ENCODE peak calls at places on chromosome 9, in ten cellular contexts. L, B, A, H, G, C, N, J, U and V are unnamed samples.

GRCh38 chr9:7592321-7593319 is 207.0 kb downstream of the DMAC1 start:
- DNase-seq in C (no peak), U (no peak), A (no peak), H (no peak), G (no peak), L (no peak), N (no peak), B (no peak), J (no peak), V (no peak)

GRCh38 chr9:137313956-137314560 is 12.0 kb upstream of the NRARP start:
- DNase-seq in C (no peak), J (peak), G (no peak), A (no peak), H (no peak), B (no peak), U (no peak), N (peak), L (peak), V (no peak)

GRCh38 chr9:116163293-116164055 is 9.9 kb downstream of the PAPPA start:
- DNase-seq in N (no peak), B (no peak), G (no peak), H (no peak), U (no peak), C (no peak), J (no peak), L (no peak), A (no peak), V (no peak)

GRCh38 chr9:97602430-97602829 is 30.7 kb downstream of the TSTD2 start:
- DNase-seq in A (no peak), C (no peak), B (no peak), H (no peak), G (no peak), J (no peak), L (no peak), U (no peak), N (no peak), V (no peak)

GRCh38 chr9:129667378-129667777 is 1.9 kb downstream of the PRRX2 start:
- DNase-seq in N (no peak), B (no peak), C (no peak), H (no peak), U (no peak), A (no peak), G (no peak), L (no peak), J (no peak), V (no peak)

GRCh38 chr9:100602302-100602930 is 24.5 kb downstream of the CAVIN4 start:
- DNase-seq in N (no peak), J (no peak), B (no peak), U (no peak), L (no peak), G (no peak), A (peak), C (peak), H (peak), V (no peak)

GRCh38 chr9:4937436-4937835 is 47.6 kb upstream of the JAK2 start:
- DNase-seq in L (no peak), U (no peak), H (no peak), A (no peak), J (no peak), N (no peak), G (no peak), C (no peak), B (no peak), V (no peak)

GRCh38 chr9:136122425-136123383 is 4.0 kb upstream of the TMEM250 start:
- DNase-seq in L (peak), A (peak), B (peak), U (peak), G (peak), N (peak), C (peak), H (peak), J (peak), V (peak)

GRCh38 chr9:15834541-15834940 is 281.7 kb downstream of the CCDC171 start:
- DNase-seq in B (no peak), N (no peak), G (no peak), L (no peak), J (peak), C (no peak), A (no peak), H (peak), U (no peak), V (no peak)

GRCh38 chr9:95556521-95556920 is 39.8 kb upstream of the PTCH1 start:
- DNase-seq in U (no peak), N (no peak), H (no peak), A (no peak), G (no peak), J (no peak), C (no peak), B (no peak), L (no peak), V (no peak)

GRCh38 chr9:78130004-78130403 is 98.4 kb upstream of the GNAQ start:
- DNase-seq in U (no peak), C (peak), N (no peak), J (no peak), H (no peak), B (no peak), A (no peak), G (peak), L (no peak), V (no peak)

GRCh38 chr9:124343533-124344290 is 71.5 kb downstream of the PSMB7 start:
- DNase-seq in C (no peak), L (no peak), A (no peak), B (no peak), U (no peak), H (no peak), G (no peak), N (no peak), J (no peak), V (no peak)

GRCh38 chr9:92897323-92897722 is 19.5 kb upstream of the ZNF484 start:
- DNase-seq in B (no peak), G (no peak), U (no peak), L (no peak), J (no peak), A (no peak), N (no peak), C (no peak), H (no peak), V (no peak)

GRCh38 chr9:114069476-114070187 is 8.5 kb downstream of the AMBP start:
- DNase-seq in A (no peak), J (no peak), N (peak), G (no peak), H (no peak), B (no peak), C (no peak), L (no peak), U (peak), V (peak)

GRCh38 chr9:122332083-122332482 is 38.7 kb upstream of the PTGS1 start:
- DNase-seq in B (no peak), C (no peak), J (no peak), A (no peak), U (no peak), N (no peak), H (no peak), L (no peak), G (no peak), V (no peak)

GRCh38 chr9:21160178-21160577 is 6.3 kb downstream of the IFNA21 start:
- DNase-seq in A (no peak), J (no peak), H (no peak), C (no peak), L (no peak), N (no peak), B (no peak), G (no peak), U (no peak), V (no peak)

GRCh38 chr9:1877951-1878350 is 137.2 kb upstream of the SMARCA2 start:
- DNase-seq in B (no peak), G (no peak), L (no peak), H (no peak), N (no peak), U (no peak), C (no peak), A (no peak), J (no peak), V (no peak)

GRCh38 chr9:1875251-1875851 is 139.8 kb upstream of the SMARCA2 start:
- DNase-seq in N (no peak), J (no peak), U (no peak), B (no peak), L (no peak), G (no peak), A (no peak), C (no peak), H (no peak), V (no peak)

GRCh38 chr9:1876891-1877496 is 138.2 kb upstream of the SMARCA2 start:
- DNase-seq in B (no peak), L (no peak), C (no peak), H (no peak), N (no peak), J (no peak), U (no peak), G (no peak), A (no peak), V (no peak)

GRCh38 chr9:1878817-1879216 is 136.3 kb upstream of the SMARCA2 start:
- DNase-seq in N (no peak), J (no peak), G (no peak), B (no peak), L (no peak), U (no peak), C (no peak), A (no peak), H (no peak), V (no peak)

DNA sequence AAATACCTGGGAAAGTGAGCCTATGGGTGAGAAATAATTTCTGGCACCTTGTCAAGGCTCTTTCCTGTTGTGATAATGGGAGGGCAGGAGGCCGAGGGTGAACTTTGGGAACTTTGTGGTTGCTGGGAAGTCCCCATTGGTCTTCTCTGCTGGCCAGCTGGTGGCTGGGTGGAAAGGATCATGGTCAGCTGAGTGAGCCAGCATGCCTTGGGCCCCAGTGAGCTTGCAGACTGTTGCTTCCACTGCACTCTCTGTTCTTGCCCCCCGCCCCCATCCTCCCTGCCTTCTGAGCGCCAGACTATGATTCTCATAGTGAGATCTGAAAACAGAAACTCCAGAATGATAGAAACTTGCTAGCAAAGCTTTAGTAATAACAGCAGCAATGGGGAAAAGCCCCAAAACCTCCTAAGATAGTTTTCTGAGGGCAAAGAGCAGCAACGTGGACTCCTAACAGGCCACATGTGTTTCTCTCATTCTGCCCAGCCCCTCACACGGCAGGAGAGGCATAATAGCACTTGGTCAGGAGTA is 139.2 kb upstream of the SMARCA2 start:
- DNase-seq in G (no peak), B (no peak), C (no peak), A (no peak), H (no peak), N (no peak), J (no peak), U (peak), L (no peak), V (no peak)
- TF ChIP-seq POLR2A in G (no peak), B (no peak), C (no peak), A (no peak), H (no peak), N (no peak), J (no peak), U (no peak), L (no peak), V (no peak)

GRCh38 chr9:105694320-105694847 is at the start of gene TMEM38B:
- DNase-seq in G (peak), A (peak), N (peak), L (peak), B (peak), H (peak), U (peak), J (peak), C (peak), V (peak)

GRCh38 chr9:105697871-105698270 is 3.5 kb downstream of the TMEM38B start:
- DNase-seq in A (no peak), B (no peak), H (peak), N (no peak), C (no peak), J (no peak), U (no peak), L (no peak), G (no peak), V (no peak)

GRCh38 chr9:105696219-105696793 is 2.0 kb downstream of the TMEM38B start:
- DNase-seq in L (no peak), H (no peak), N (no peak), G (no peak), C (no peak), A (no peak), J (no peak), B (no peak), U (no peak), V (no peak)

GRCh38 chr9:105693435-105694275 is 686 bp upstream of the TMEM38B start:
- DNase-seq in B (no peak), J (no peak), U (no peak), L (no peak), N (no peak), A (no peak), C (peak), G (no peak), H (peak), V (no peak)

GRCh38 chr9:105694848-105695581 is 674 bp downstream of the TMEM38B start:
- DNase-seq in C (peak), H (peak), L (peak), A (peak), U (peak), N (peak), B (peak), J (peak), G (peak), V (peak)
- TF ChIP-seq CTCF in C (no peak), H (no peak), L (no peak), A (no peak), U (no peak), N (no peak), B (no peak), J (no peak), G (no peak), V (no peak)

GRCh38 chr9:749712-750111 is 91.8 kb upstream of the DMRT1 start:
- DNase-seq in A (no peak), B (no peak), H (no peak), C (no peak), U (peak), G (no peak), N (peak), L (no peak), J (no peak), V (no peak)
- H3K4me3 ChIP-seq in A (no peak), B (no peak), H (no peak), C (no peak), U (no peak), G (no peak), N (no peak), L (no peak), J (no peak), V (no peak)

DNA sequence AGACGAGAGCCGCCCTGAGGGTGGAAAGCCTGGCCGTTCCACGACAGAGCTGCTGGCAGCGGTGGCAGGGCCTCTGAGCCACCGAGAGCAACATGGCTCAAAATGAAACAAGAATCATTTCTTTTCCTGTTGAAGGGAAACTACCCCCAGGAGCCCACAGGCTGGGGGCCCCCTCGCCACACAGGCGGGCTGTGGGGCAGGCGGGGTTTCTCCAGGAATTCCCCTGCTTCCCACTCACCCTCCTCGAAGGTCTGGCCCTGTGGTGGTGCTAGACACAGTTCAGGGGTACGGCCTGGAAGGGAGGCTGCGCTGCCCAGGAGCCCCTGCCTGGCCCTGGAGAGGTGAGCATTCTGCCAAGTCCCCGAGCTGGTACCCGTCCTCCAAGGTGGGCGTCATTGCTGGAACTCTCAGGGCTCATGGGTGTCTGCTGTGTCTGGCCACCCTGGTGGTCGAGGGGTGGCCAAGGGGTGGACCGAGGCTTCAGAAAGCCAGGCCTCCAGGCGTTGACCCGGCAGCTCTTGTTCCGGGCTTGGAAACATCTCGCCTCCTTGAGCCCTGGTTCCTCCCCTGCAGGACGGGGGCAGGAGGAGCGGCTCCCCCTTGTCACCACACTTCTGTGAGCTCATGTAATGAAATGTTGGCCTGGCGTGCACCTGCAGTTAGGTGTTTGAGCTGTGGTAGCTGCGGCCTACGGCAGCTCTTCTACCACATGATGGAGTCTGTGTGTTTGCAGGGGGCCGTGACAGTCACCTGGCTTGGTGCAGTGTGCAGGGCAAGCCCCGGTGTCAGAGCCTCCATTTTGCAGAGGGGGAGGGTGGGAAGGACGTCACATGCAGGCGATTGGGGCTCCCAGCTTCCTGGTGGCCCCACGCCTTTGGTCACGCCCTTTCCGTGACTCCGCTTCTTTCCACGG is 65.3 kb downstream of the RXRA start:
- DNase-seq in U (peak), J (no peak), B (no peak), N (no peak), L (no peak), H (no peak), G (no peak), A (no peak), C (no peak), V (no peak)
- TF ChIP-seq POLR2A in U (no peak), J (no peak), B (no peak), N (no peak), L (no peak), H (no peak), G (no peak), A (no peak), C (no peak), V (no peak)

GRCh38 chr9:18821794-18822193 is 211.2 kb downstream of the SAXO1 start:
- DNase-seq in L (no peak), H (peak), N (no peak), J (no peak), A (no peak), B (no peak), C (no peak), U (no peak), G (no peak), V (no peak)

GRCh38 chr9:18826248-18826647 is 206.8 kb downstream of the SAXO1 start:
- DNase-seq in J (no peak), U (no peak), A (no peak), G (no peak), H (no peak), B (no peak), N (no peak), L (no peak), C (no peak), V (no peak)

GRCh38 chr9:18822850-18823249 is 210.2 kb downstream of the SAXO1 start:
- DNase-seq in A (no peak), L (no peak), B (no peak), N (no peak), H (no peak), J (no peak), G (no peak), U (peak), C (no peak), V (no peak)

GRCh38 chr9:18825775-18826174 is 207.2 kb downstream of the SAXO1 start:
- DNase-seq in L (no peak), A (no peak), N (no peak), U (no peak), C (no peak), G (no peak), J (no peak), H (peak), B (no peak), V (no peak)

DNA sequence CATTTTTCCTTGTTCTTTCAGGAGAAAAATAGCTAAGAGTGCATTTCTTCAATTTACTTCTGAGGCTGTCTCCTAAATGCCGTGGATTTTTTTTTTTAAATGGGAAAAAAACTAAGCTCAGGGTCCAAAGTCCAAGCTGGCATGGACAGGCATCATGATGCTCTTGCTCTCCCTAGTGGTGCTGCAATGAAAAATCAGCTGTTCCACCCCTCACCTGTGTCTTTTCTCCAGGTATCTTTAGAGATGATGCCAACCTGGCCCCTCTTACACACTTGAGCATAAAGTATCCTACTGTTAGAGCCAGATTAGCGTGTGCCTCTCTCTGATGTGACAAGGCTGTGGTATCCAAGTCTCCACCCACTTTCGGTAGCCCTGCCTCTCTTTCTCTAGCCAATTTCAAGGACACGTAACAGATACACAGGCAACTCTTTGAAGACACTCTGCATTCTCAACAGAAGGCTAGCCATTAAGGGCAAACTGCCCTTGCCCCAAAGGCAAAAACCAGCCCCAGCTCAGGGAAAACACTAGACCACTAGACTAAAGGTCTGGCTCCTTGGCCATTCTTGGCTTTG is 208.8 kb downstream of the SAXO1 start:
- DNase-seq in G (no peak), N (no peak), C (no peak), A (peak), H (no peak), B (no peak), J (no peak), L (no peak), U (peak), V (no peak)
- TF ChIP-seq CTCF in G (peak), N (no peak), C (peak), A (peak), H (peak), B (no peak), J (peak), L (peak), U (peak), V (no peak)

GRCh38 chr9:131238402-131239021 is 37.8 kb downstream of the FAM78A start:
- DNase-seq in B (no peak), U (no peak), G (no peak), C (no peak), L (peak), A (no peak), N (no peak), J (no peak), H (peak), V (no peak)
- H3K4me3 ChIP-seq in B (peak), U (peak), G (no peak), C (no peak), L (no peak), A (no peak), N (peak), J (no peak), H (no peak), V (no peak)

DNA sequence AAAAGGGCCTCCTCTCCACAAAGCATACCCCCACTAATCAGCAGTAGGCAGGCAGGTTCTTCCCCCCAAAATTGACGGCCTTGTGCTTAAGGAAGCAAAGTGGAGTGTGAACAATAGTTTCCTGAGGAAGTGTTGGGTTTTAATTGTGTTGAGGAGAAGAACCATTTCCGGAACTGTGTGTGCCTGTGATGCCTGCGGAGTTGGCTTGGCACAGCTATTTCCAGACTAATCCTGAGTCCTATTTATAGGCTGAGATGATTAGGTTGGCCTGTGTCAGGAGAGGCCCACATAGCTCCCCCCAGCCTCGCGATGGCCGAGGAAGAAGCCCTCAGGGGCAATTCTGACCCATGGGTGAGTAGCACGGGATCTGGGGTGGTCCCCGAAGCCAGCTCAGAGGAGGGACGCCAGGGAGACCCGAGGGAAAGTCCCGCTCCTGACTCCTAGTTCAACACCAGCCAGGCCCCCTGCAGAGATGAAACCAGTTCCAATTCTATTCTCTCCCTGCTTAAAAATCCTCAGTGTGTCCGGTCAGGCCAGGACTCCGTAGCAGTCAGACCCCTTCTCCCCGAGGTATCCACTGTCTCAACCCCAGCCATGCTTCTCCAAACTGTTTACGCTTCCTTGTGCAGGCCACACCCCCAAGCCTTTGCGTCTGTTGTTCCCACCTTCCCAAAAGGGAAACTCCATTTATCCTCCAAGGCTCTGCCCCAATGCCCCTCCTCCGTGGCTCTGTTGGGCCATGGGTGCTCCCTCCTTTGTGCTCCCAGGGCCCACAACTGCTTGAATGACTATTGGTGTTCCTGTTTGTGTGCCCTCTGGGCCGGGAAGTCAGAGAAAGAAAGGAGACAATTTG is 18.1 kb downstream of the GSN start:
- DNase-seq in G (peak), A (peak), H (peak), U (peak), N (peak), J (peak), B (peak), L (peak), C (no peak), V (peak)
- TF ChIP-seq POLR2A in G (no peak), A (no peak), H (no peak), U (peak), N (no peak), J (no peak), B (peak), L (no peak), C (no peak), V (no peak)

GRCh38 chr9:91162311-91162710 is 199.4 kb downstream of the AUH start:
- DNase-seq in G (no peak), C (no peak), N (no peak), L (no peak), A (no peak), B (no peak), J (no peak), H (peak), U (peak), V (no peak)
- TF ChIP-seq CTCF in G (no peak), C (no peak), N (no peak), L (no peak), A (no peak), B (no peak), J (no peak), H (no peak), U (no peak), V (no peak)